ENCODE peak calls at places on chromosomes 5 and 9, in five cellular contexts. One of them, this sample, is unnamed.

GRCh38 chr9:101536351-101536750 is 2.7 kb downstream of the RNF20 start:
- DNase-seq in A549: no peak
- DNase-seq in PC-9: no peak
- DNase-seq in astrocyte of the spinal cord: no peak
- DNase-seq in transverse colon: no peak
- DNase-seq in this sample: no peak

GRCh38 chr5:150515446-150515845 is 7.5 kb downstream of the NDST1 start:
- DNase-seq in A549: peak
- DNase-seq in PC-9: no peak
- DNase-seq in astrocyte of the spinal cord: no peak
- DNase-seq in transverse colon: no peak
- DNase-seq in this sample: no peak

GRCh38 chr5:168288349-168289245 is 2.8 kb upstream of the WWC1 start:
- DNase-seq in A549: peak
- DNase-seq in PC-9: peak
- DNase-seq in astrocyte of the spinal cord: no peak
- DNase-seq in transverse colon: peak
- DNase-seq in this sample: peak

GRCh38 chr9:13962006-13962405 is 351.9 kb downstream of the NFIB start:
- DNase-seq in A549: no peak
- DNase-seq in PC-9: no peak
- DNase-seq in astrocyte of the spinal cord: no peak
- DNase-seq in transverse colon: no peak
- DNase-seq in this sample: no peak

GRCh38 chr5:73796164-73797141 is 170.5 kb downstream of the ARHGEF28 start:
- DNase-seq in A549: peak
- DNase-seq in PC-9: no peak
- DNase-seq in astrocyte of the spinal cord: peak
- DNase-seq in transverse colon: no peak
- DNase-seq in this sample: peak

GRCh38 chr9:71761938-71762353 is 6.4 kb downstream of the CEMIP2 start:
- DNase-seq in A549: no peak
- DNase-seq in PC-9: no peak
- DNase-seq in astrocyte of the spinal cord: no peak
- DNase-seq in transverse colon: no peak
- DNase-seq in this sample: no peak

GRCh38 chr5:52961238-52961637 is 27.9 kb upstream of the ITGA2 start:
- DNase-seq in A549: no peak
- DNase-seq in PC-9: no peak
- DNase-seq in astrocyte of the spinal cord: no peak
- DNase-seq in transverse colon: no peak
- DNase-seq in this sample: no peak

GRCh38 chr9:116391306-116391900 is 237.8 kb downstream of the PAPPA start:
- DNase-seq in A549: no peak
- DNase-seq in PC-9: no peak
- DNase-seq in astrocyte of the spinal cord: peak
- DNase-seq in transverse colon: no peak
- DNase-seq in this sample: no peak

GRCh38 chr9:135971106-135971766 is 10.1 kb upstream of the UBAC1 start:
- DNase-seq in A549: no peak
- DNase-seq in PC-9: no peak
- DNase-seq in astrocyte of the spinal cord: no peak
- DNase-seq in transverse colon: no peak
- DNase-seq in this sample: no peak

GRCh38 chr5:40141418-40141817 is 538.3 kb upstream of the PTGER4 start:
- DNase-seq in A549: no peak
- DNase-seq in PC-9: no peak
- DNase-seq in astrocyte of the spinal cord: no peak
- DNase-seq in transverse colon: no peak
- DNase-seq in this sample: no peak

GRCh38 chr9:37290366-37290765 is 132.1 kb upstream of the GRHPR start:
- DNase-seq in A549: no peak
- DNase-seq in PC-9: no peak
- DNase-seq in astrocyte of the spinal cord: no peak
- DNase-seq in transverse colon: no peak
- DNase-seq in this sample: no peak
- H3K4me3 ChIP-seq in A549: no peak
- H3K4me3 ChIP-seq in PC-9: no peak
- H3K4me3 ChIP-seq in astrocyte of the spinal cord: no peak
- H3K4me3 ChIP-seq in transverse colon: no peak
- H3K4me3 ChIP-seq in this sample: no peak

GRCh38 chr9:126014726-126015125 is 267.6 kb downstream of the PBX3 start:
- DNase-seq in A549: no peak
- DNase-seq in PC-9: no peak
- DNase-seq in astrocyte of the spinal cord: no peak
- DNase-seq in transverse colon: no peak
- DNase-seq in this sample: no peak

DNA sequence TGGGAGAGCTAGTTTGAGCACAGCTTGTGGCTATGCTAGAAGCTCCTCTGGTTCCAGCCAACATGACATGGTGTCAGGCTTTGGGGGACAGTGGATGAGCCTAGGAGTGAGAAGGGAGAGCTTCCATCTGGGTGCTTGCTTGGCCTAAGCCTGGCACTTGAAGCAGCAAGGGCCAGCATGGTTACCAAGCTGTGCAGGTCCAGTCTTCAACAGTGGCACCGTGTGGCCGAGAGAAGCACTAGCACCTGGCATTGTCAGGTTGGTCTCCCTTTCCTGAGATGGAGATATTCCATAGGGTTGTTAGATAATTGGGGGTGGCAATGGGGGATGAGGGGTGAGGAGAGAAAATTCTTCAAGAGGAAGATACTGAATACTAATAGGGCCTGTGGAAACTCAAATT is 261.9 kb downstream of the PBX3 start:
- DNase-seq in A549: peak
- DNase-seq in PC-9: no peak
- DNase-seq in astrocyte of the spinal cord: no peak
- DNase-seq in transverse colon: no peak
- DNase-seq in this sample: no peak
- TF ChIP-seq CTCF in A549: no peak
- TF ChIP-seq CTCF in PC-9: peak
- TF ChIP-seq CTCF in astrocyte of the spinal cord: peak
- TF ChIP-seq CTCF in transverse colon: no peak
- TF ChIP-seq CTCF in this sample: no peak

GRCh38 chr9:111783424-111783823 is 11.3 kb downstream of the SHOC1 start:
- DNase-seq in A549: no peak
- DNase-seq in PC-9: no peak
- DNase-seq in astrocyte of the spinal cord: no peak
- DNase-seq in transverse colon: no peak
- DNase-seq in this sample: no peak

GRCh38 chr9:111783857-111784256 is 10.9 kb downstream of the SHOC1 start:
- DNase-seq in A549: no peak
- DNase-seq in PC-9: no peak
- DNase-seq in astrocyte of the spinal cord: no peak
- DNase-seq in transverse colon: no peak
- DNase-seq in this sample: no peak
- H3K4me3 ChIP-seq in A549: no peak
- H3K4me3 ChIP-seq in PC-9: no peak
- H3K4me3 ChIP-seq in astrocyte of the spinal cord: no peak
- H3K4me3 ChIP-seq in transverse colon: no peak
- H3K4me3 ChIP-seq in this sample: no peak

DNA sequence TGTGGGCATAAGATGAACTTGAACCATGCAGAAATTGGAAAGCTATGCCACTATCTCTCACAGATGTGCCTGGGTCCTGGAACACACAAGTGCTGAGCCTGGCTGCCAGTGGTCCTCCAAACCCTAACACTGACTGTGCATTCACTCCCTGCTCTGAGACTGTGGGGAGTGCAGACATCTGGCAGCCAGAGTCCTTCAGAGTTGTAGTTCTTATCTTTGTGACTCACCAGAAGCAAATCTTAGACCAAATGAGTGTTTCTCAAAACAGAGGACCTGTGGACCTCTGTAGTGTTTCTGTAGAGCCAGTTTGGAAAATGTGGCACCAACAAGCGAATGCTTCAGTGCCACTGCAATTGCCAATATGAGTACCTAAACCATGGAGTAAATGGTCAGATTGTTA is 168.9 kb downstream of the GRIA1 start:
- DNase-seq in A549: no peak
- DNase-seq in PC-9: no peak
- DNase-seq in astrocyte of the spinal cord: peak
- DNase-seq in transverse colon: no peak
- DNase-seq in this sample: no peak
- TF ChIP-seq CTCF in A549: no peak
- TF ChIP-seq CTCF in PC-9: no peak
- TF ChIP-seq CTCF in astrocyte of the spinal cord: no peak
- TF ChIP-seq CTCF in transverse colon: no peak
- TF ChIP-seq CTCF in this sample: no peak

GRCh38 chr9:113621309-113621791 is 157.8 kb downstream of the RGS3 start:
- DNase-seq in A549: no peak
- DNase-seq in PC-9: no peak
- DNase-seq in astrocyte of the spinal cord: peak
- DNase-seq in transverse colon: peak
- DNase-seq in this sample: peak

GRCh38 chr9:113622038-113622437 is 158.5 kb downstream of the RGS3 start:
- DNase-seq in A549: no peak
- DNase-seq in PC-9: no peak
- DNase-seq in astrocyte of the spinal cord: no peak
- DNase-seq in transverse colon: no peak
- DNase-seq in this sample: no peak

GRCh38 chr9:113619156-113619861 is 155.8 kb downstream of the RGS3 start:
- DNase-seq in A549: no peak
- DNase-seq in PC-9: no peak
- DNase-seq in astrocyte of the spinal cord: no peak
- DNase-seq in transverse colon: no peak
- DNase-seq in this sample: peak

GRCh38 chr9:113620377-113621161 is 157.0 kb downstream of the RGS3 start:
- DNase-seq in A549: peak
- DNase-seq in PC-9: peak
- DNase-seq in astrocyte of the spinal cord: peak
- DNase-seq in transverse colon: peak
- DNase-seq in this sample: peak

DNA sequence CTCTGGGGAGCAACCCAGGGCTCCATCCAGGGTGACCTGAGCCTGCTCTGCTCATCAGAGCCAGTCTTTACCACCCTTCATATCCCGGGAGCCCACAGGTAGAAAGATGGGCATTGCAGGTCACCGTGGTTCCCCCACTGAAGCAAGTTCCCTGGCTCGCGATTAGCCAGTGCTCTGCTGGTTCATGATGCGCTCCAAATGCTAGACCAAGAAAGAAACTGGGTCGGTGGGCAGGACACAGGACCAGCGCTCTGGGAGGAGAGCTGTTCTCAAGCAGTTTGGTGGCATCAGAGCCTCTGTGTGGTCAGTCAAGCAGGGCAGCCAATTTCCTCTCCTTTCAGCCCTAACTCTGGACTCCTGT is 156.5 kb downstream of the RGS3 start:
- DNase-seq in A549: no peak
- DNase-seq in PC-9: no peak
- DNase-seq in astrocyte of the spinal cord: no peak
- DNase-seq in transverse colon: no peak
- DNase-seq in this sample: peak
- H3K4me3 ChIP-seq in A549: no peak
- H3K4me3 ChIP-seq in PC-9: peak
- H3K4me3 ChIP-seq in astrocyte of the spinal cord: no peak
- H3K4me3 ChIP-seq in transverse colon: no peak
- H3K4me3 ChIP-seq in this sample: peak

DNA sequence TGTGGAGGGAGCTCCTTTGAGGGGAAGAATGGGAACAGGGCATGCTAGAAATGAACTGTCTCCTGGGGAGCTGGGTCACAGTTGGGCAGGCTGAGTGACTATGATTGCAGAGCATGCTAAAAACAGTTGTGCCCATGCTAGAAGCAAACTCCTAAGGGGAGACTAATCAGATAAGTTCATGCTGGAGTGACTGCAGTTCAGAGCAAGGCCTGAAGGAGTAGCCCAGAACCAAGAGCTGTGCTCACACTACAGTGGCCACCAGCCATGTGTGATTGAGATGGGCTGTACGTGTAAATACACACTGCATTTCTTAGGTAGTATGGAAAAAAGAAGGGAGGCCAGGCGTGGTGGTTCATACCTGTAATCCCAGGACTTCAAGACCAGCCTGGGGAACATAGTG is 10.3 kb upstream of the AK1 start:
- DNase-seq in A549: peak
- DNase-seq in PC-9: no peak
- DNase-seq in astrocyte of the spinal cord: no peak
- DNase-seq in transverse colon: no peak
- DNase-seq in this sample: no peak
- TF ChIP-seq CTCF in A549: no peak
- TF ChIP-seq CTCF in PC-9: peak
- TF ChIP-seq CTCF in astrocyte of the spinal cord: peak
- TF ChIP-seq CTCF in transverse colon: no peak
- TF ChIP-seq CTCF in this sample: no peak

GRCh38 chr9:129702563-129702962 is 37.1 kb downstream of the PRRX2 start:
- DNase-seq in A549: peak
- DNase-seq in PC-9: peak
- DNase-seq in astrocyte of the spinal cord: no peak
- DNase-seq in transverse colon: peak
- DNase-seq in this sample: no peak

GRCh38 chr9:129701549-129701948 is 36.1 kb downstream of the PRRX2 start:
- DNase-seq in A549: no peak
- DNase-seq in PC-9: no peak
- DNase-seq in astrocyte of the spinal cord: no peak
- DNase-seq in transverse colon: no peak
- DNase-seq in this sample: no peak

GRCh38 chr9:129704797-129705196 is 39.4 kb downstream of the PRRX2 start:
- DNase-seq in A549: no peak
- DNase-seq in PC-9: no peak
- DNase-seq in astrocyte of the spinal cord: no peak
- DNase-seq in transverse colon: no peak
- DNase-seq in this sample: no peak

GRCh38 chr9:129703121-129703520 is 37.7 kb downstream of the PRRX2 start:
- DNase-seq in A549: no peak
- DNase-seq in PC-9: no peak
- DNase-seq in astrocyte of the spinal cord: no peak
- DNase-seq in transverse colon: no peak
- DNase-seq in this sample: no peak

DNA sequence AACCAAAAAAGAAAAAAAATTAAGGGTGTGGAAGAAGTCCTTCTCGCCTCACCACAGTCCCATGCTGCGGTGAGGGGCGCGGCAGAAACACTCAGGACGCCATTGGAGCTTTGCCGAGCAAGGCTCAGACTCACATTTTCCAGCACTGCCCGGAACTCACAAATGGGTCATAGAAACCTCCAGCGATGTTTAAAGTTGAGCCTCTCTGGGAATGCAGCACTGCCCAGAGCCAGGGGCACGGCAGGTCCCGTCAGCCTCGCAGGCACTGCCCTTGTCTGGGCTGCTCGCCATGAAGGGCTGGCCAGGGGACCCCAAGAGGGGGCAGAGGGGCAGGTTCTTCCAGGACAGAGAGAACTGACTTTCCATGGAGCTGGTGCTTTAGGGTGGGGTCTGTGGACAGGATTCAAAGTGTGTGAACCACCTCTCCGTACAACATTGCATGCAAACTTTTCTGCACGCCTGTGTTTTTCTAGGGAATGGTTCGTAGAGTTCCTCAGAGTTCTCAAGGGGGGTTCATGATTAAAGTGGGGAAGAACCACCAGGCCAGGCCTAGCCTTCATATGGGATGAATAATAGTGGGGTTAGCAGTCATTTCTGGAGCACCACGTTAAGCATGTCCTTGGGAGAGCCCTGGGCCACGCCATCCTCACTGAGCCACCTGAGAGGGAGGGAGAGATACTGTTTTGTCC is 38.4 kb downstream of the PRRX2 start:
- DNase-seq in A549: no peak
- DNase-seq in PC-9: no peak
- DNase-seq in astrocyte of the spinal cord: no peak
- DNase-seq in transverse colon: peak
- DNase-seq in this sample: no peak
- H3K4me3 ChIP-seq in A549: no peak
- H3K4me3 ChIP-seq in PC-9: no peak
- H3K4me3 ChIP-seq in astrocyte of the spinal cord: no peak
- H3K4me3 ChIP-seq in transverse colon: no peak
- H3K4me3 ChIP-seq in this sample: no peak

This sample was measured in kidney.